ENCODE peak calls at places on chromosomes 7 and 10, in nine cellular contexts. V is HTR-8/SVneo; U is GM20000; M is endothelial cell; Y is brain microvascular endothelial cell; L is LoVo; F is activated CD8-positive, alpha-beta T cell treated with anti-CD3 and anti-CD28 coated beads, Interleukin-2, amount 10 ng/mL, durations not matched to agents 7 days and 5 days; C is activated CD4-positive, CD25-positive, alpha-beta regulatory T cell; T is stromal cell of bone marrow. H is an unnamed sample.

GRCh38 chr7:106952658-106953231 is 87.7 kb downstream of the PIK3CG start:
- DNase-seq in F (no peak), M (no peak), U (no peak), L (no peak), T (no peak), Y (no peak), V (no peak), C (no peak), H (no peak)

GRCh38 chr7:96800824-96801223 is 91.2 kb upstream of the SEM1 start:
- DNase-seq in L (no peak), F (no peak), U (no peak), T (no peak), C (no peak), M (no peak), V (no peak), Y (no peak), H (no peak)

GRCh38 chr7:95398155-95398940 is 2.2 kb upstream of the PON3 start:
- DNase-seq in M (no peak), C (no peak), Y (no peak), F (no peak), T (no peak), U (no peak), L (no peak), V (no peak), H (no peak)

GRCh38 chr10:63608511-63608910 is 87.3 kb downstream of the REEP3 start:
- DNase-seq in C (no peak), Y (no peak), V (no peak), M (no peak), L (no peak), F (no peak), U (no peak), T (no peak), H (no peak)

GRCh38 chr7:26329520-26330269 is 38.0 kb downstream of the SNX10 start:
- DNase-seq in V (no peak), U (peak), L (no peak), T (no peak), M (no peak), C (no peak), Y (no peak), F (no peak), H (no peak)

GRCh38 chr10:3389093-3389492 is 216.5 kb upstream of the PITRM1 start:
- DNase-seq in F (no peak), U (no peak), L (no peak), T (no peak), V (no peak), M (no peak), C (no peak), Y (no peak), H (no peak)

GRCh38 chr7:48098846-48099245 is 9.8 kb downstream of the UPP1 start:
- DNase-seq in F (no peak), C (no peak), U (no peak), T (no peak), V (no peak), Y (no peak), M (no peak), L (no peak), H (no peak)

GRCh38 chr10:74949434-74949833 is 123.0 kb downstream of the KAT6B start:
- DNase-seq in T (peak), C (no peak), M (no peak), Y (no peak), V (no peak), U (no peak), L (no peak), F (no peak), H (no peak)

GRCh38 chr7:123784263-123784662 is 35.5 kb upstream of the WASL start:
- DNase-seq in T (peak), V (no peak), M (no peak), C (no peak), F (no peak), Y (no peak), L (no peak), U (no peak), H (no peak)

GRCh38 chr7:136293272-136293671 is 316.1 kb upstream of the MTPN start:
- DNase-seq in C (no peak), T (no peak), U (no peak), M (no peak), V (no peak), F (no peak), L (no peak), Y (no peak), H (no peak)

GRCh38 chr7:72438491-72438890 is 26.4 kb upstream of the CALN1 start:
- DNase-seq in M (no peak), C (no peak), T (no peak), F (no peak), V (no peak), L (no peak), U (no peak), Y (no peak), H (no peak)

GRCh38 chr10:1643161-1643910 is 94.0 kb downstream of the ADARB2 start:
- DNase-seq in T (no peak), M (peak), V (no peak), U (peak), Y (no peak), L (peak), C (no peak), F (peak), H (peak)

GRCh38 chr10:72173635-72174296 is 42.0 kb upstream of the ANAPC16 start:
- DNase-seq in U (peak), Y (no peak), C (no peak), L (no peak), V (no peak), T (no peak), F (no peak), M (no peak), H (no peak)

GRCh38 chr10:71191459-71192113 is 20.8 kb upstream of the UNC5B start:
- DNase-seq in C (no peak), U (no peak), F (no peak), L (no peak), V (no peak), M (no peak), Y (no peak), T (no peak), H (no peak)

GRCh38 chr7:45120-46090 is 147.0 kb upstream of the FAM20C start:
- DNase-seq in C (no peak), M (no peak), L (no peak), V (no peak), T (no peak), F (peak), Y (no peak), U (no peak), H (peak)

GRCh38 chr10:100338434-100339036 is 8.5 kb upstream of the SCD start:
- DNase-seq in Y (peak), M (peak), C (peak), F (peak), L (peak), V (peak), U (peak), T (no peak), H (peak)

GRCh38 chr7:131764143-131764795 is 207.8 kb upstream of the PODXL start:
- DNase-seq in T (no peak), C (no peak), L (no peak), U (no peak), M (no peak), Y (no peak), V (no peak), F (no peak), H (no peak)

GRCh38 chr7:26081627-26082026 is 70.4 kb upstream of the NFE2L3 start:
- DNase-seq in Y (no peak), F (no peak), M (no peak), V (no peak), C (no peak), L (peak), T (no peak), U (no peak), H (no peak)

GRCh38 chr10:49502358-49502757 is 36.6 kb downstream of the ERCC6 start:
- DNase-seq in L (no peak), Y (no peak), F (no peak), M (no peak), U (no peak), C (no peak), T (no peak), V (no peak), H (no peak)

GRCh38 chr7:5064391-5065106 is 18.9 kb downstream of the RBAK start:
- DNase-seq in F (no peak), M (no peak), U (no peak), V (no peak), L (no peak), T (no peak), C (no peak), Y (no peak), H (no peak)

GRCh38 chr10:72831696-72832355 is 61.7 kb upstream of the OIT3 start:
- DNase-seq in T (no peak), F (no peak), M (no peak), Y (peak), U (no peak), C (no peak), L (no peak), V (no peak), H (no peak)

GRCh38 chr10:34343764-34344163 is 471.3 kb downstream of the PARD3 start:
- DNase-seq in M (no peak), U (no peak), T (no peak), C (no peak), L (no peak), V (no peak), Y (no peak), F (no peak), H (no peak)

GRCh38 chr7:158617737-158618128 is 30.1 kb upstream of the PTPRN2 start:
- DNase-seq in V (no peak), F (no peak), L (no peak), T (no peak), M (no peak), Y (peak), C (no peak), U (no peak), H (peak)

GRCh38 chr7:84637568-84638338 is 443.2 kb upstream of the SEMA3A start:
- DNase-seq in M (no peak), T (peak), V (peak), F (no peak), C (no peak), U (no peak), L (peak), Y (peak), H (no peak)